ENCODE peak calls at places on chromosome 19, in five cellular contexts. V is choroid plexus epithelial cell; O is activated T-helper 1 cell treated with anti-CD3 and anti-CD28 coated beads, Interleukin-12 subunit alpha, Interleukin-12 subunit beta, Interleukin-2, Interleukin-4 antibody, amounts not matched to agents 30 ng/mL and 10 ng/mL and 1 ng/mL, durations not matched to agents 14 hours and 24 hours and 36 hours; J is NCI-H1436; S is NCI-H1105. K is an unnamed sample.

GRCh38 chr19:40332669-40333068 is 15.5 kb downstream of the C19orf47 start:
- DNase-seq in J (no peak), O (no peak), S (no peak), V (no peak), K (no peak)

GRCh38 chr19:18886972-18887371 is 9.0 kb downstream of the CERS1 start:
- DNase-seq in O (no peak), J (no peak), S (no peak), V (no peak), K (no peak)

GRCh38 chr19:51788936-51789795 is 5.8 kb upstream of the FPR3 start:
- DNase-seq in O (no peak), V (peak), J (no peak), S (no peak), K (no peak)

GRCh38 chr19:49114630-49115363 is 627 bp downstream of the LIN7B start:
- DNase-seq in O (peak), V (peak), J (no peak), S (peak), K (peak)

GRCh38 chr19:16342002-16342715 is 17.5 kb downstream of the KLF2 start:
- DNase-seq in V (no peak), O (peak), J (no peak), S (no peak), K (no peak)

GRCh38 chr19:6521718-6522646 is 8.8 kb upstream of the TNFSF9 start:
- DNase-seq in J (no peak), V (no peak), S (no peak), O (no peak), K (no peak)

GRCh38 chr19:51727349-51727880 is 3.6 kb upstream of the HAS1 start:
- DNase-seq in S (no peak), J (no peak), V (peak), O (no peak), K (no peak)

GRCh38 chr19:947707-948533 is 22.1 kb downstream of the ARID3A start:
- DNase-seq in J (no peak), O (no peak), S (no peak), V (no peak), K (no peak)

GRCh38 chr19:1466461-1467227 is 12.4 kb downstream of the C19orf25 start:
- DNase-seq in J (no peak), O (no peak), V (no peak), S (no peak), K (no peak)

GRCh38 chr19:38162632-38163031 is 61.4 kb downstream of the DPF1 start:
- DNase-seq in V (no peak), S (no peak), O (no peak), J (no peak), K (no peak)